ENCODE peak calls at places on chromosomes 11 and 22, in ten cellular contexts. V is ovary, Q is BE2C, W is mucosa of descending colon, X is AG09309, T is RWPE1, L is fibroblast of pulmonary artery, K is GM20000, C is endothelial cell, U is A549. I is an unnamed sample.

GRCh38 chr11:115321602-115322289 is 182.5 kb downstream of the CADM1 start:
- DNase-seq in V (no peak), Q (no peak), W (no peak), X (peak), T (no peak), L (no peak), K (no peak), C (no peak), U (no peak), I (no peak)

GRCh38 chr11:85483861-85484260 is 143.3 kb downstream of the DLG2 start:
- DNase-seq in V (no peak), Q (no peak), W (no peak), X (peak), T (no peak), L (no peak), K (no peak), C (no peak), U (no peak), I (no peak)

GRCh38 chr11:70016666-70017347 is 61.3 kb upstream of the ANO1 start:
- DNase-seq in V (no peak), Q (no peak), W (no peak), X (peak), T (peak), L (peak), K (no peak), C (no peak), U (no peak), I (no peak)

GRCh38 chr11:46361283-46362145 is 14.3 kb downstream of the DGKZ start:
- DNase-seq in V (no peak), Q (peak), W (no peak), X (no peak), T (no peak), L (peak), K (peak), C (no peak), U (no peak), I (no peak)

GRCh38 chr11:128323381-128323780 is 264.0 kb downstream of the ETS1 start:
- DNase-seq in V (no peak), Q (no peak), W (peak), X (no peak), T (no peak), L (peak), K (peak), C (no peak), U (peak), I (no peak)

GRCh38 chr11:46357483-46357936 is 10.2 kb downstream of the DGKZ start:
- DNase-seq in V (no peak), Q (no peak), W (no peak), X (no peak), T (no peak), L (no peak), K (no peak), C (no peak), U (no peak), I (no peak)

GRCh38 chr22:31622980-31623379 is 39.0 kb downstream of the PISD start:
- DNase-seq in V (no peak), Q (no peak), W (no peak), X (no peak), T (no peak), L (no peak), K (no peak), C (no peak), U (no peak), I (no peak)

GRCh38 chr11:117821431-117821830 is 3.1 kb downstream of the FXYD2 start:
- DNase-seq in V (no peak), Q (no peak), W (no peak), X (no peak), T (no peak), L (no peak), K (no peak), C (no peak), U (no peak), I (no peak)

GRCh38 chr11:118002010-118002540 is 15.9 kb downstream of the IL10RA start:
- DNase-seq in V (no peak), Q (no peak), W (no peak), X (no peak), T (no peak), L (no peak), K (no peak), C (no peak), U (no peak), I (peak)

GRCh38 chr11:130611791-130612251 is 163.4 kb downstream of the ADAMTS15 start:
- DNase-seq in V (no peak), Q (no peak), W (no peak), X (no peak), T (peak), L (peak), K (no peak), C (no peak), U (peak), I (peak)

GRCh38 chr11:32043737-32044515 is 46.9 kb upstream of the RCN1 start:
- DNase-seq in V (no peak), Q (no peak), W (no peak), X (no peak), T (no peak), L (peak), K (no peak), C (no peak), U (no peak), I (no peak)

DNA sequence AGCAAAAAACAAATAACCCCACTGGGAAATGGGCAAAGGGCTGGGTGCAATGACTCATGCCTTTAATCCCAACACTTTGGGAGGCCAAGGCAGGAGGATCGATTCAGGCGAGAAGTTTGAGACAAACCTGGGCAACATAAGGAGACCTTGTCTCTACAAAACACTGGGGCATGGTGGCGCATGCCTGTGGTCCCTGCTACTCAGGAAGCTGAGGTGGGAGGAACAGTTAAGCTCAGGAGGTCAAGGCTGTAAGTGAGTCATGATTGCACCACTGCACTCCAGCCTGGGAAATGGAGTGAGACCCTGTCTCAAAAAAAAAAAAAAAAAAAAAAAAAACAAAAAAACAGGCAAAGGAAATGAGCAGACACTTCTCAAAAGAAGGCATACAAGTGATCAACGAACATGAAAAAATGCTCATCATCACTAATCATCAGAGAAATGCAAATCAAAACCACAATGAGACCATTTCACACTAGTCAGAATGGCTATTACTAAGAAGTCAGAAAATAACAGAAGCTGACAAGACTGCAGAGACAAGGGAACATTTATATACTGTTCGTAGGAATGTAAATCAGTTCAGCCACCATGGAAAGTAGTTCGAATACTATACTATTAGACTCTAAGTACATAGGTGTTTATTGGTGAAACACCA is 48.2 kb upstream of the SMCO4 start:
- DNase-seq in V (no peak), Q (no peak), W (no peak), X (no peak), T (no peak), L (peak), K (no peak), C (no peak), U (no peak), I (no peak)
- TF ChIP-seq CTCF in V (no peak), Q (no peak), W (no peak), X (no peak), T (no peak), L (no peak), K (no peak), C (no peak), U (no peak), I (no peak)

GRCh38 chr11:134278356-134278755 is 2.2 kb downstream of the GLB1L3 start:
- DNase-seq in V (no peak), Q (no peak), W (no peak), X (no peak), T (no peak), L (no peak), K (no peak), C (no peak), U (no peak), I (peak)

GRCh38 chr11:134275188-134275533 is 1.0 kb upstream of the GLB1L3 start:
- DNase-seq in V (no peak), Q (no peak), W (no peak), X (no peak), T (no peak), L (no peak), K (no peak), C (no peak), U (no peak), I (no peak)

GRCh38 chr11:134277176-134278001 is 1.2 kb downstream of the GLB1L3 start:
- DNase-seq in V (no peak), Q (no peak), W (no peak), X (no peak), T (no peak), L (no peak), K (no peak), C (peak), U (no peak), I (peak)

GRCh38 chr11:134275534-134276395 is at the start of gene GLB1L3:
- DNase-seq in V (no peak), Q (peak), W (peak), X (no peak), T (peak), L (no peak), K (peak), C (peak), U (peak), I (no peak)

GRCh38 chr11:134276396-134277175 is 407 bp downstream of the GLB1L3 start:
- DNase-seq in V (no peak), Q (no peak), W (no peak), X (no peak), T (peak), L (no peak), K (peak), C (peak), U (no peak), I (peak)
- TF ChIP-seq CTCF in V (no peak), Q (no peak), W (no peak), X (no peak), T (no peak), L (no peak), K (no peak), C (no peak), U (no peak), I (peak)

DNA sequence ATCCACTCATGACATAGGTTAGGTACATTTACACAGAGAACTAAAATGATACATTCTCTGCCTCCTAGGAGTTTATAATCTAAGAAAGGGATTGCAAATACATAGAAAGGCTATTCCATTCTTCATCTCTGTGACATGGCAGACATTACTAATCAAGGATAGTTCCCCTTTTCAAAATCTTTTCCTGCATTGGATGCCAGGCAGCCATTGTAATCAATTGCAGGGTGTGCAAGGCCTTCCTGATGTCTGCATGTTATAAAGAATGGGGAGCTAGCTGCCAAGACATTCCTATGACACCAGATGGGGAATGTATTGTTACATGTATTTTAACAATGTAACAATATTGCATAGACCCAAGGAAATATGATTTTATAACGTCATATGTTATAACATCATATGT is 82.0 kb downstream of the KIRREL3 start:
- DNase-seq in V (no peak), Q (no peak), W (no peak), X (no peak), T (no peak), L (peak), K (no peak), C (no peak), U (no peak), I (no peak)
- TF ChIP-seq CTCF in V (no peak), Q (no peak), W (no peak), X (no peak), T (no peak), L (no peak), K (no peak), C (no peak), U (no peak), I (no peak)

DNA sequence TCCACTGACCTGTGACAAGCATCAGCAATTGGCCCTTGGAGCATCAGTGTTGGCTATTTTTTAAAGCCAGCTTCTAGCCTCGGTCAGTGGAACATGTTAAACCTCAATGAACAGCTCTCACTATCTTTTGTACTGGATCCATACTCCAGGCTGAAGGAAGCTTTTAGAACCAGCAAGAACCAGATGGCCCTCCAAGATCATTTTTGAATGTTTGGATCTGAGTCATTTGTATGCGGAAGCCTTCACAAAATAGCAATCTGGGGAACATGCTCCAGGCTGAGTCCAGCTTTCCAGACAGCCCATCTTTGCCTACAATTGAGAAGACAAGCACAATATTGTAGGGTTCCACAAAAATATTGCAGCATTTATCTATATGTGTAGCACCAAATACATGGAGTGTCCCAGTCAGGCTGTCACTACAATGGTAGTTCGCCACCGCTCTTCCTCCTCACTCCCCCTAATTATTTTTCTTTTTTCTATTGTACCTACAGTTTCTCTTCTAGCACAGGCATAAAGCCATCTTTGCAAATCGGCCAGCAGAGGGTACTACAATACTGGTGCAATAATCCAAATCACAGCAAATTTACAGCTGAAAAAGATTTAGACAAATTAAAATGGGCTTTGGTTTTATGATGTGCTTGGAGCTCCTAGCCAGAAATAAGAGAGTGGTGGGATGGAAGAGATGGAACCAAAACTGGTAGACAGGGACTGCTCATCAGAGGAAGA is 177.4 kb upstream of the BLID start:
- DNase-seq in V (no peak), Q (no peak), W (no peak), X (peak), T (no peak), L (peak), K (no peak), C (no peak), U (no peak), I (no peak)
- TF ChIP-seq CTCF in V (no peak), Q (no peak), W (no peak), X (peak), T (no peak), L (peak), K (no peak), C (no peak), U (no peak), I (no peak)

GRCh38 chr22:38706885-38707180 is 1.1 kb downstream of the GTPBP1 start:
- DNase-seq in V (no peak), Q (no peak), W (no peak), X (no peak), T (no peak), L (no peak), K (no peak), C (no peak), U (no peak), I (no peak)

GRCh38 chr22:38704568-38705234 is 1.0 kb upstream of the GTPBP1 start:
- DNase-seq in V (no peak), Q (no peak), W (no peak), X (no peak), T (no peak), L (peak), K (no peak), C (no peak), U (no peak), I (no peak)

GRCh38 chr22:38706101-38706884 is 549 bp downstream of the GTPBP1 start:
- DNase-seq in V (peak), Q (peak), W (peak), X (no peak), T (no peak), L (peak), K (peak), C (peak), U (no peak), I (no peak)

GRCh38 chr22:38707346-38707745 is 1.6 kb downstream of the GTPBP1 start:
- DNase-seq in V (no peak), Q (no peak), W (no peak), X (no peak), T (peak), L (peak), K (peak), C (no peak), U (peak), I (no peak)

DNA sequence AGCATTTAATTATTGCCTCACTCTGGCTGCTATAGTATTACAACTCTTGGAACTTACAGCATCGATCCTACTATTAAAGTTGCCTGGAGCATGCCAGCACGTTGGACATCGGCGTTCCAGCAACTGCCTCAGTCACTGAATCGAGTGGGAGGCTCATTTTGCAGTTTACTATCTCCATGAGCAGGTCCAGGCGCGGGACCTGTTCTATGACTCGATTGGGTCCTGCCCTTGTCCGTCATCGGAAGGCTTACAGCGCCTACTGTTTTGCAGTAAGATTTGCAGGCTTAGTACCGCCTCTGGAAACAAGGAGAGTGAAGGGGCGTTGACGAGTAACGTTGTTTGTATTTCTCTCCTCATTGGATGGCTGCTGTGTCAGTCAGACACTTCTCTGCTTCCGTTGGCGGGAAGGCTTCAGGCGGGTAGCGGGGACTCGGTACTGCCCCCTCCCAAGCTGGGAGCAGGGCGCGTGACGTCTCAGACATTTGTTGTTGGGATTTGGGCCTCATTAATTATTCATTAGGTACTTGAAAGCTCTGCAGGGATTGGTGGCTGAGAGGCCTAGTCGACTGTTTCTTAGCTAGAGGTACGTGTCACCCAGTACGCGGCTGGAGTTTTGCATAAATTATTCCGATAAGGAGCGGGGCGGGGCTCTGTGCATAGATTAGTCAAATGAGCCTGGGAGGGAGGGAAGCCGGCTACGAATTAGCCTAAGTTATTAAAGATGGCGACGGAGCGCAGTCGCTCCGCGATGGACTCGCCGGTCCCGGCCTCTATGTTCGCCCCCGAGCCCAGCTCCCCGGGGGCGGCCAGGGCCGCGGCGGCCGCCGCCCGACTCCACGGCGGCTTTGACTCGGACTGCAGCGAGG is at the start of gene GTPBP1:
- DNase-seq in V (peak), Q (peak), W (peak), X (peak), T (peak), L (peak), K (peak), C (peak), U (peak), I (peak)
- TF ChIP-seq CTCF in V (peak), Q (no peak), W (peak), X (no peak), T (no peak), L (no peak), K (no peak), C (no peak), U (no peak), I (no peak)

GRCh38 chr11:16418698-16419097 is 62.4 kb upstream of the SOX6 start:
- DNase-seq in V (no peak), Q (no peak), W (no peak), X (no peak), T (no peak), L (no peak), K (no peak), C (no peak), U (no peak), I (no peak)
- TF ChIP-seq CTCF in V (no peak), Q (no peak), W (no peak), X (no peak), T (no peak), L (no peak), K (no peak), C (no peak), U (no peak), I (no peak)

GRCh38 chr22:22784249-22785039 is 103.2 kb upstream of the IGLL5 start:
- DNase-seq in V (no peak), Q (no peak), W (no peak), X (no peak), T (no peak), L (no peak), K (no peak), C (no peak), U (no peak), I (no peak)
- TF ChIP-seq CTCF in V (no peak), Q (no peak), W (no peak), X (no peak), T (no peak), L (no peak), K (no peak), C (no peak), U (no peak), I (peak)